ENCODE peak calls at places on chromosomes 12 and 14, in six cellular contexts. F, H, W, Z, V and P are unnamed samples.

GRCh38 chr14:52044791-52045522 is 23.9 kb downstream of the NID2 start:
- DNase-seq in F (no peak), H (no peak), W (no peak), Z (no peak), V (no peak), P (no peak)

GRCh38 chr14:24417832-24418491 is 11.5 kb downstream of the CBLN3 start:
- DNase-seq in F (no peak), H (no peak), W (no peak), Z (no peak), V (no peak), P (no peak)

GRCh38 chr12:53172352-53172751 is 8.2 kb upstream of the ZNF740 start:
- DNase-seq in F (no peak), H (no peak), W (no peak), Z (no peak), V (no peak), P (no peak)

GRCh38 chr12:89882051-89882450 is 173.4 kb upstream of the ATP2B1 start:
- DNase-seq in F (no peak), H (no peak), W (peak), Z (no peak), V (no peak), P (no peak)

GRCh38 chr14:22886500-22887259 is 3.7 kb downstream of the REM2 start:
- DNase-seq in F (peak), H (no peak), W (peak), Z (peak), V (peak), P (peak)

GRCh38 chr12:50003595-50003994 is 21.7 kb downstream of the RACGAP1 start:
- DNase-seq in F (no peak), H (no peak), W (no peak), Z (no peak), V (no peak), P (no peak)

GRCh38 chr12:103879878-103880277 is 38.8 kb upstream of the NT5DC3 start:
- DNase-seq in F (no peak), H (no peak), W (no peak), Z (no peak), V (no peak), P (no peak)

GRCh38 chr12:131087302-131087818 is 133.7 kb downstream of the ADGRD1 start:
- DNase-seq in F (no peak), H (no peak), W (no peak), Z (no peak), V (no peak), P (peak)

GRCh38 chr12:49507139-49507538 is 31.7 kb upstream of the KCNH3 start:
- DNase-seq in F (no peak), H (no peak), W (no peak), Z (no peak), V (no peak), P (no peak)

DNA sequence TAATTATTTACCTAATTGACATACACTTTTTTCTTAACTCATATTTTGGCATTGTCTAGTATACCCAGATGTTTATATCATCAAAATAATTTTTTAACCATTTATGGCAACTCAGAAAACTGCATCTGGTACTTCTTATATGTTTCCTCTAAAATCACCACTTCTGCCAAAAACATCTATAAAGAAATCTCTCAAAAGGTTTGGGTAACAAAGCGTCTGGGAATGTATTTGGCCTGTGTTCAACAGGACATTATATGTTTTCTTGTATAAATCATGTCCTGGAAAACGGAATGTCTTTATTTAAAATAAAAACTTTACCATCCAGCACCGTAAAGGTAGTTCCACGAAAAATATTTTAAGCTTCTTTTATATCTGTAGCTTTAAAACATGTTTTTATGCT is 36.1 kb upstream of the FBLN5 start:
- DNase-seq in F (no peak), H (no peak), W (no peak), Z (no peak), V (no peak), P (no peak)
- TF ChIP-seq CREB1 in F (no peak), H (no peak), W (no peak), Z (no peak), V (no peak), P (no peak)

DNA sequence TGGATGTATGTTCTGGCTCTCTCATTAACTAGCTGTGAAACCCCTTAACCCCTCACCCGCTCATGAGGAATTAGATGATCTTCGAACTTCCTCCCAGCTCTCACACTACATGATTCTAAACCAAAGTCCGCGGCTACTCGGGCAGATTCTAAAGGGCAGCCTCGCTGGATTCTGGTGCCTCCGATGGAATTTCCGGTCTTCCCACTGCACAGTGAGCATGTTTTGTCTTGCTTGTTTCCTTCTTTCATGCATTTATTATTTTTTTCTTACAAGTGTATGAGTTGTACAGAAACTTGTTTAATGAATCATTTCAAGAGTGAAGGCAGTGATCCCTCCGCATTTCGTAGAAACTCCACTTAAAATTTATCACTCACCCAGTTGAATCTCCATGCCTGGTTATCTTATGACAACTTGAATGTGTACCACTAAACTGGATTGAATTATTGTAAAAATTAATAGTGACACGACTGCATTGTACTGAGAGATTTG is 4.5 kb upstream of the HCAR3 start:
- DNase-seq in F (no peak), H (peak), W (peak), Z (no peak), V (no peak), P (no peak)
- TF ChIP-seq CREB1 in F (no peak), H (no peak), W (peak), Z (no peak), V (no peak), P (no peak)

GRCh38 chr12:23361971-23362370 is 587.5 kb downstream of the SOX5 start:
- DNase-seq in F (peak), H (no peak), W (no peak), Z (no peak), V (no peak), P (no peak)

GRCh38 chr12:23356927-23357708 is 592.4 kb downstream of the SOX5 start:
- DNase-seq in F (no peak), H (no peak), W (no peak), Z (no peak), V (no peak), P (no peak)

GRCh38 chr12:23356440-23356839 is 593.0 kb downstream of the SOX5 start:
- DNase-seq in F (no peak), H (no peak), W (no peak), Z (no peak), V (no peak), P (no peak)

GRCh38 chr12:23354800-23355199 is 594.7 kb downstream of the SOX5 start:
- DNase-seq in F (no peak), H (no peak), W (no peak), Z (no peak), V (no peak), P (no peak)

DNA sequence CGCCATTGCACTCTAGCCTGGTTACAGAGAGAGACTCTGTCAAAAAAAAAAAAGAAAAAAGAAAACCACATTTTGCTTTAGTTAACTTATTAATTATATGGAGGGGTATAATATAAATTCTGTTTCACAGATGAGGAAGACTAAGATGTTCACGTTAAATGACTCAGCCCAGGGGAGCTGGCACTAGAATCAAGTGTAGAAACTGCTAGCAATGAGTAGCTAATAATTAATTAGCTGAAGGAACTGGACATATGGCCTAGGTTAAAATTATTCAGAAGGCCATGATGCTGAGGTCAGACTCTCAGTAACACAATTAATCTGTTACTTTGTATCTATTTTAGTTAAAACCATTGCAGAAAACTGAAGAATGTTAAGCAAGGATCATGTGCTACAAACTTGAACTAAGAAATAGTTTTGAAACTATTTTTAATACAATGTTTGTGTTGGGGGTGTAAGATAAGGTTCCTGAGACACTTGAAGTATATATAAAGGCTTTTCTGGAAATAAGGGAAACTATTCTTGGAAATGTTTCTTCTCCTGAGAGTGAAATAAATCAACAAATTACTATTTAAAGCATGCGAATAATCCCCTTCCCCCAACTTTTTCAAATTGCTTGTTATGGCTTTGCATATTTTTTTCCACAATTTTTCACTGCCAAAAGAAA is 589.4 kb downstream of the SOX5 start:
- DNase-seq in F (no peak), H (no peak), W (no peak), Z (no peak), V (no peak), P (no peak)
- TF ChIP-seq CREB1 in F (no peak), H (no peak), W (no peak), Z (no peak), V (no peak), P (no peak)

GRCh38 chr14:77026930-77027537 is 1.5 kb downstream of the IRF2BPL start:
- DNase-seq in F (peak), H (no peak), W (no peak), Z (peak), V (no peak), P (peak)

GRCh38 chr14:77026166-77026929 is 2.2 kb downstream of the IRF2BPL start:
- DNase-seq in F (peak), H (no peak), W (no peak), Z (no peak), V (peak), P (no peak)

GRCh38 chr14:77025744-77026165 is 2.8 kb downstream of the IRF2BPL start:
- DNase-seq in F (peak), H (no peak), W (no peak), Z (no peak), V (no peak), P (peak)

GRCh38 chr14:77028384-77029246 is at the start of gene IRF2BPL:
- DNase-seq in F (peak), H (peak), W (peak), Z (peak), V (peak), P (peak)

GRCh38 chr14:77027538-77028383 is 747 bp downstream of the IRF2BPL start:
- DNase-seq in F (peak), H (no peak), W (no peak), Z (peak), V (peak), P (peak)
- TF ChIP-seq CREB1 in F (no peak), H (no peak), W (peak), Z (no peak), V (no peak), P (no peak)

GRCh38 chr12:27899151-27899661 is 73.3 kb downstream of the PTHLH start:
- DNase-seq in F (no peak), H (peak), W (no peak), Z (no peak), V (no peak), P (no peak)
- TF ChIP-seq CREB1 in F (no peak), H (peak), W (no peak), Z (no peak), V (no peak), P (no peak)

DNA sequence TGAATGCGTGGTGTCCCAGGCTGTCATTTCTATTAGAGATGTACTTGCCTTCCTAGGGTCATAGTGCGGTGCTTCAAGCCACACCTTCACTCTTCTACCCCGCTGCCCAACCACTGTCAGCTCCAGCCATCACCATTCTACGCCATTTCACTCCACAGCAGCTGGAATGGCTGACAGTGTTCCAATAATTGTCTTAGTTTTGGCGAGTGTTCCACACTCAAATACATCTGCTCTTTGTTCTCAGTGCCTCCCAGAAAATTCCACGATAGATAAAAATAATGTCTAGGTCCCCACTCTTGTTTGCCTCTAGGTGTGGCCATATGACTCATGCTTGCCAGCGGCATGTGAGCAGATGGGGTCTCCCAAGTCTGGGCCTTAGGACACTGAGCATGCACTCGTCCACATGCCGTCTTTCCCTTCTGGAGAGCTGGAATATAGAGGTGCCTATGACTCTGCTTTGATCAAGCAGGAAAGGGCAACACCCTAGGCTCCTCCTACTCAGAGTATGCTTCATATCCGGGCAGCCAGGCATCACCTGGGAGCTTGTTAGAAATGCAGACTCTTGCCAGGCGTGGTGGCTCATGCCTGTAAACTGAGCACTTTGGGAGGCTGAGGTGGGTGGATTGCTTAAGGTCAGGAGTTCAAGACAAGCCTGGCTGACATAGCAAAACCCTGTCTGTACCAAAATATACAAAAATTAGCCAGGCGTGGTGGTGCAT is 163.0 kb downstream of the BRMS1L start:
- DNase-seq in F (no peak), H (no peak), W (no peak), Z (no peak), V (no peak), P (no peak)
- TF ChIP-seq CREB1 in F (no peak), H (no peak), W (no peak), Z (no peak), V (no peak), P (no peak)

GRCh38 chr12:15751741-15752140 is 37.4 kb downstream of the EPS8 start:
- DNase-seq in F (no peak), H (no peak), W (no peak), Z (no peak), V (no peak), P (no peak)
- TF ChIP-seq CREB1 in F (no peak), H (no peak), W (no peak), Z (no peak), V (no peak), P (no peak)

DNA sequence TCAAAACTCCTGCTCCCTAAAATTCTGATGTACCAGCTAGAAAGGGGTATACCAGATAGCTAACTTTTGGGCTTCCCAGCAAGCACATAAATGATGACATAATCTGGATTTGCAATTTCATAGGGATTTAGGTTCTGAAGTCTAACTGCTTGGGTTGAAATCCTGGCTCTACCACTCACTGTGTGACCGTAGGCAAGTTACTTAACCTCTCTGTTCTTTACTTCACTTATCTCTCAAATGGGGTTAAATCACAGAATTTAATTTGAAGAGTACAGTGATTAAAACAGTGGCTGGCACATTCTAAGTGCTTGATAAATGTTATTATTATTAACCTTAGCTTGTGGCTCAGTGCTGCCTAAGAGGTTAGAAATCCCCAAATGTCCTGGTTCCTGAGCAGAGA is 49.1 kb upstream of the NUAK1 start:
- DNase-seq in F (no peak), H (no peak), W (no peak), Z (no peak), V (no peak), P (no peak)
- TF ChIP-seq CREB1 in F (no peak), H (no peak), W (no peak), Z (no peak), V (no peak), P (no peak)

DNA sequence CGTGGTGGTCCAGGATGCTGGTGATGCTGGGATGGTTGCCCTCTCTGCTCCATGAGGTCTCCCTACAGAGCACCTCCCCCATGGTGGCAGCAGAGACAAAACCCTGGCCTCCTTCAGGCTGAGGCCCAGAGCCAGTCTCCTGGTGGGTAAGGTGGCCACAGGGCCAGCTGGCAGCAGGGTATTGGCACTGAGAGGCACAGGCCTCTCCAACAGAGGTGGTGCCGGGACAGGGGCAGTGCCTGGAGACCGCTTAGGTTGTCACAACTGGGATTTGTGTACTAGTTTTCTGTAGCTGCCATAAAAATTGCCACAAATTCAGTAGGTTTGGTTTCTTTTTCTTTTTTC is 6.1 kb upstream of the MTA1 start:
- DNase-seq in F (no peak), H (no peak), W (no peak), Z (no peak), V (no peak), P (no peak)
- TF ChIP-seq CREB1 in F (no peak), H (no peak), W (no peak), Z (no peak), V (no peak), P (no peak)

GRCh38 chr14:100028990-100029677 is 36.1 kb upstream of the EVL start:
- DNase-seq in F (peak), H (no peak), W (no peak), Z (no peak), V (no peak), P (no peak)

GRCh38 chr14:100031506-100032281 is 33.5 kb upstream of the EVL start:
- DNase-seq in F (no peak), H (no peak), W (no peak), Z (no peak), V (no peak), P (no peak)

GRCh38 chr14:100027771-100028490 is 37.3 kb upstream of the EVL start:
- DNase-seq in F (no peak), H (no peak), W (no peak), Z (no peak), V (no peak), P (no peak)

GRCh38 chr14:100032749-100033148 is 32.5 kb upstream of the EVL start:
- DNase-seq in F (no peak), H (no peak), W (no peak), Z (no peak), V (no peak), P (no peak)

DNA sequence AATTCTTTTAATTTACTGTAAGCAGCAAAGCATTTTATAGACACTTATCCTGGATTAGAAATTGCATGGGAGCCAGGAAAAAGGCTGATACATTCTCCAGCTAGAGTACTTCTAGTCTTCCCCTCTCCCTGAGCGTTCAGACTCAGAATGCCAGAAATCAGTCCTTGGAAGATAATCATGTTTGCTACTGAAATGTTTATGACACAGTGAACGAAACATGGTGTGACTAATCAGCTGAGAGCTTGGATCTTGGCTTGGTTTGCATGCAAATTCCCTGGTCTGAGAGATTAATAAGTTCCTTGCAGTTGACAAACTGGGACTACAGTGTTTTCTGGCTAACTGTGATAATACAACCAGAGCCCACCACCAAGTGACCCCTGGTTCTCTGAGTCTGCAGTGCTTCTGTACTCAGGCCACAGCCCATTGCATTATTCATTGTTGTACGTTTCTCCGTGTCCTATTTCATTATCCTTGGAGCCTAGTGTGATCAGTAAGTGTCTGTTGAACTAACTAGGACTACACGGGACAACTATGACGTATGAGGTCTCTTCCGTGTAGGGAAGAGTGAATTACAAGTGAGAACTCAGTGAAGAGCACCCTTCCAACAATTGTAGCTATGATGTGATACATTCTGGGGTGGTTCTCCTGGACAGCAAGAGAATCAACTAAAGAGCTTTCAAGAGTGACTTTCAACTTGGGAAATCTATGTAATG is 34.6 kb upstream of the EVL start:
- DNase-seq in F (no peak), H (no peak), W (no peak), Z (no peak), V (no peak), P (no peak)
- TF ChIP-seq CREB1 in F (no peak), H (no peak), W (no peak), Z (no peak), V (no peak), P (no peak)